ENCODE peak calls at places on chromosome 11, in six cellular contexts. X is HCT116, B is GM23248, E is SK-N-SH, T is MM.1S, P is neural progenitor cell. G is an unnamed sample.

GRCh38 chr11:93034031-93034430 is 64.6 kb downstream of the MTNR1B start:
- DNase-seq in X (no peak), B (no peak), E (no peak), T (no peak), P (no peak), G (no peak)

GRCh38 chr11:43278302-43278956 is 33.4 kb upstream of the API5 start:
- DNase-seq in X (peak; percentile 33), B (peak; percentile 52), E (peak; percentile 59), T (peak; percentile 10), P (peak; percentile 68), G (peak; percentile 64)

GRCh38 chr11:27319065-27319464 is 44.0 kb downstream of the CCDC34 start:
- DNase-seq in X (peak; percentile 39), B (peak; percentile 86), E (no peak), T (peak; percentile 49), P (no peak), G (peak; percentile 50)

GRCh38 chr11:65416341-65417185 is 6.0 kb upstream of the NEAT1 start:
- DNase-seq in X (peak; percentile 54), B (peak; percentile 89), E (peak; percentile 95), T (peak; percentile 84), P (peak; percentile 91), G (peak; percentile 93)

GRCh38 chr11:2541881-2542361 is 97.1 kb downstream of the KCNQ1 start:
- DNase-seq in X (no peak), B (no peak), E (no peak), T (no peak), P (no peak), G (no peak)

GRCh38 chr11:130672911-130673310 is 224.5 kb downstream of the ADAMTS15 start:
- DNase-seq in X (no peak), B (no peak), E (no peak), T (no peak), P (no peak), G (peak; percentile 59)

GRCh38 chr11:108698844-108699642 is 34.2 kb downstream of the DDX10 start:
- DNase-seq in X (no peak), B (peak; percentile 51), E (no peak), T (no peak), P (no peak), G (no peak)

GRCh38 chr11:47508595-47509555 is 44.1 kb downstream of the CELF1 start:
- DNase-seq in X (no peak), B (no peak), E (no peak), T (no peak), P (no peak), G (no peak)

GRCh38 chr11:121105063-121105480 is 4.0 kb downstream of the TECTA start:
- DNase-seq in X (no peak), B (no peak), E (no peak), T (no peak), P (no peak), G (no peak)

GRCh38 chr11:65498042-65498726 is 661 bp upstream of the MALAT1 start:
- DNase-seq in X (no peak), B (peak; percentile 80), E (no peak), T (peak; percentile 70), P (peak; percentile 78), G (peak; percentile 50)

GRCh38 chr11:126149759-126150236 is 61.7 kb downstream of the RPUSD4 start:
- DNase-seq in X (no peak), B (no peak), E (no peak), T (no peak), P (no peak), G (no peak)

GRCh38 chr11:120565436-120566155 is 54.0 kb downstream of the GRIK4 start:
- DNase-seq in X (no peak), B (peak; percentile 55), E (no peak), T (no peak), P (no peak), G (no peak)

GRCh38 chr11:2805388-2806057 is 80.1 kb downstream of the CDKN1C start:
- DNase-seq in X (no peak), B (no peak), E (no peak), T (no peak), P (no peak), G (no peak)

GRCh38 chr11:129230006-129230405 is 37.9 kb upstream of the ARHGAP32 start:
- DNase-seq in X (no peak), B (peak; percentile 19), E (no peak), T (no peak), P (no peak), G (peak; percentile 43)

GRCh38 chr11:29527391-29527936 is 489.4 kb downstream of the KCNA4 start:
- DNase-seq in X (peak; percentile 15), B (peak; percentile 69), E (no peak), T (peak; percentile 45), P (peak; percentile 7), G (peak; percentile 72)

GRCh38 chr11:47858169-47858543 is 10.0 kb upstream of the NUP160 start:
- DNase-seq in X (no peak), B (peak; percentile 96), E (no peak), T (no peak), P (no peak), G (peak; percentile 61)

GRCh38 chr11:107696140-107696539 is 15.7 kb downstream of the SLN start:
- DNase-seq in X (peak; percentile 77), B (peak; percentile 95), E (no peak), T (no peak), P (no peak), G (peak; percentile 99)

GRCh38 chr11:66614073-66614472 is 2.4 kb upstream of the RBM14 start:
- DNase-seq in X (no peak), B (no peak), E (no peak), T (no peak), P (no peak), G (no peak)

GRCh38 chr11:7057641-7058040 is 31.2 kb upstream of the RBMXL2 start:
- DNase-seq in X (no peak), B (no peak), E (no peak), T (no peak), P (no peak), G (no peak)

GRCh38 chr11:112780351-112781043 is 180.7 kb upstream of the NCAM1 start:
- DNase-seq in X (no peak), B (peak; percentile 84), E (no peak), T (no peak), P (no peak), G (peak; percentile 58)

GRCh38 chr11:20364412-20364792 is 888 bp downstream of the HTATIP2 start:
- DNase-seq in X (no peak), B (no peak), E (no peak), T (no peak), P (no peak), G (peak; percentile 31)

GRCh38 chr11:116690623-116691022 is 82.2 kb downstream of the BUD13 start:
- DNase-seq in X (no peak), B (no peak), E (no peak), T (no peak), P (no peak), G (no peak)

GRCh38 chr11:122140535-122140934 is 24.5 kb upstream of the BLID start:
- DNase-seq in X (no peak), B (peak; percentile 83), E (no peak), T (no peak), P (no peak), G (peak; percentile 93)

GRCh38 chr11:20501971-20502370 is 97.4 kb upstream of the SLC6A5 start:
- DNase-seq in X (no peak), B (no peak), E (no peak), T (no peak), P (no peak), G (no peak)

GRCh38 chr11:16028406-16028805 is 327.9 kb downstream of the SOX6 start:
- DNase-seq in X (no peak), B (no peak), E (no peak), T (no peak), P (no peak), G (no peak)

GRCh38 chr11:975824-976223 is 50.2 kb downstream of the AP2A2 start:
- DNase-seq in X (no peak), B (peak; percentile 63), E (peak; percentile 66), T (no peak), P (peak; percentile 78), G (no peak)

GRCh38 chr11:12983331-12983730 is 25.8 kb upstream of the RASSF10 start:
- DNase-seq in X (no peak), B (no peak), E (no peak), T (no peak), P (no peak), G (no peak)

GRCh38 chr11:9719949-9720646 is 56.2 kb downstream of the SWAP70 start:
- DNase-seq in X (no peak), B (peak; percentile 29), E (no peak), T (no peak), P (no peak), G (peak; percentile 40)

GRCh38 chr11:9714540-9714939 is 50.7 kb downstream of the SWAP70 start:
- DNase-seq in X (no peak), B (peak; percentile 11), E (no peak), T (no peak), P (no peak), G (no peak)

GRCh38 chr11:9717719-9718118 is 53.8 kb downstream of the SWAP70 start:
- DNase-seq in X (no peak), B (peak; percentile 6), E (peak; percentile 5), T (no peak), P (no peak), G (peak; percentile 44)

GRCh38 chr11:9716275-9717039 is 52.6 kb downstream of the SWAP70 start:
- DNase-seq in X (no peak), B (peak; percentile 77), E (no peak), T (peak; percentile 24), P (no peak), G (peak; percentile 63)

GRCh38 chr11:9717040-9717357 is 53.1 kb downstream of the SWAP70 start:
- DNase-seq in X (no peak), B (no peak), E (no peak), T (no peak), P (no peak), G (no peak)
- H3K9ac ChIP-seq in X (no peak overlapping the region), B (no peak overlapping the region), E (no peak overlapping the region), T (no peak overlapping the region), P (no peak overlapping the region), G (no peak overlapping the region)

GRCh38 chr11:83680351-83680750 is 394.2 kb upstream of the CCDC90B start:
- DNase-seq in X (no peak), B (no peak), E (peak; percentile 2), T (no peak), P (peak; percentile 44), G (no peak)
- TF ChIP-seq EZH2phosphoT487 in X (no peak), B (no peak), E (no peak), T (no peak), P (no peak), G (no peak)

GRCh38 chr11:118620529-118621070 is 13.2 kb downstream of the PHLDB1 start:
- DNase-seq in X (no peak), B (no peak), E (no peak), T (no peak), P (no peak), G (no peak)
- H3K9ac ChIP-seq in X (peak overlapping the region; percentile 84), B (peak overlapping the region; percentile 86), E (peak overlapping the region; percentile 86), T (no peak overlapping the region), P (no peak overlapping the region), G (peak overlapping the region; percentile 53)

DNA sequence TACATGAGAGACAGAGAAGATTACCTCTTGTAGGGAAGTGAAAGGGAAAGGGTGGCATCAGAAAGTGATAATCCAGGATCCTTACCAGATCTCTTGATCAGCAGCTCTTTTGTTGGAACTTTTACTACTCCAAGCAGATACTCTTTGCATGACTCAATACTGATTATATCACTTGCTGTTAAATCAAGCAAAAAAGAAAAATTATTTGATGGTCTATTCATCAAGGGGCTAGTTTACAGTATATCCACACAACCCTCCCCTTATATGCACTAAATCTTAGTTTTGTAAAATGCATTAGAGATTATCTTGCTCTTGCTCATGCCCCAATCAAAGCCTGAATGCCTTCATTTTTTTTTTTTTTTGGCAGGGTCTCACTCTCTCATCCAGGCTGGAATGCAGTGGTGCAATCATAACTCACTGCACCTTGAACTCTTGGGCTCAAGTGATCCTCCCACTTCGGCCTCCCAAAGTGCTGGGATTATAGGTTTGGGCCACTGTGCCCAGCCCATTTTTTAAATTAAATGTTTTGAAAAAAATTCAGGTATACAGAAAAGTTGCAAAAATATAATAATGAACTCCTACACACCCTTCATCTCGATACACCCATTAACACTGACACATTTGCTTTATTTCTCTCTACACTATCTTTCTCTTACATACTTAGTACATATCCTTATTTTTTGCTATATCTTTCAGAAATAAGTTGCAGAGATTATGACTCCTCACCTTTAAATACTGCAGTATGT is 76.1 kb upstream of the UCP3 start:
- DNase-seq in X (no peak), B (peak; percentile 40), E (no peak), T (no peak), P (no peak), G (peak; percentile 56)
- TF ChIP-seq EZH2phosphoT487 in X (no peak), B (no peak), E (no peak), T (no peak), P (no peak), G (no peak)